ENCODE peak calls at places on chromosomes 5 and 9, in seven cellular contexts. L is DND-41; J is caudate nucleus; D is CD4-positive, CD25-positive, alpha-beta regulatory T cell; M is SJSA1; S is IMR-90; W is PC-3. B is an unnamed sample.

GRCh38 chr9:23319092-23319491 is 506.9 kb downstream of the ELAVL2 start:
- DNase-seq in S (no peak), J (no peak), W (no peak), D (no peak), L (no peak), M (no peak), B (no peak)

GRCh38 chr5:128736567-128736966 is 198.5 kb upstream of the FBN2 start:
- DNase-seq in D (no peak), J (peak; percentile 4), L (no peak), S (peak; percentile 6), M (no peak), W (peak; percentile 74), B (no peak)

GRCh38 chr9:2053883-2054845 is 39.0 kb downstream of the SMARCA2 start:
- DNase-seq in S (peak; percentile 47), J (no peak), M (no peak), W (no peak), L (peak; percentile 77), D (peak; percentile 86), B (peak; percentile 71)

GRCh38 chr5:3092211-3092610 is 340.7 kb upstream of the IRX2 start:
- DNase-seq in D (no peak), S (no peak), M (no peak), W (no peak), L (peak; percentile 62), J (no peak), B (no peak)

GRCh38 chr9:128098017-128098935 is 29.3 kb downstream of the PTGES2 start:
- DNase-seq in J (peak; percentile 94), M (peak; percentile 89), W (peak; percentile 93), S (peak; percentile 98), D (peak; percentile 47), L (peak; percentile 70), B (peak; percentile 96)

GRCh38 chr5:35854248-35854647 is 2.4 kb upstream of the IL7R start:
- DNase-seq in J (no peak), S (no peak), M (no peak), W (no peak), D (peak; percentile 92), L (no peak), B (no peak)

GRCh38 chr9:9750719-9751118 is 862.1 kb downstream of the PTPRD start:
- DNase-seq in L (no peak), J (no peak), S (no peak), M (no peak), W (no peak), D (no peak), B (no peak)

GRCh38 chr9:95313010-95313498 is 4.5 kb downstream of the FANCC start:
- DNase-seq in L (no peak), W (peak; percentile 88), J (peak; percentile 48), D (no peak), M (peak; percentile 66), S (peak; percentile 55), B (peak; percentile 62)

DNA sequence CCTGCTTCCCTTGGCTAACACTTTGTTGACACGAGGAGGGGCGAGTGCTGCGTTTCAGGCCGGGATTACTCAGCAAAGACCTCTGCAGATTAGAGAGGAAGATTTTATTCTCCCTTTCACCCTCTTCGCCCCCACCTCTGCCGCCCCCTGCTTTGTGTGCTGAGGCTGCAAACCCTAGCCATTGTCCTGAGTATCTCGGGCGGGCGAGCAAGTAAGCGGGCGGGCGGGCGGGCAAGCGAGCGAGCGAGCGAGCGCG is 6.0 kb downstream of the ISL1 start:
- DNase-seq in D (no peak), S (no peak), M (no peak), J (no peak), W (no peak), L (no peak), B (no peak)
- H3K27ac ChIP-seq in D (no peak overlapping the region), S (no peak overlapping the region), M (no peak overlapping the region), J (no peak overlapping the region), W (no peak overlapping the region), L (no peak overlapping the region), B (no peak overlapping the region)

GRCh38 chr5:102753889-102754498 is 1.1 kb upstream of the PAM start:
- DNase-seq in J (no peak), L (peak; percentile 20), W (no peak), D (no peak), M (no peak), S (no peak), B (no peak)
- H3K27ac ChIP-seq in J (no peak overlapping the region), L (no peak overlapping the region), W (no peak overlapping the region), D (no peak overlapping the region), M (no peak overlapping the region), S (no peak overlapping the region), B (peak overlapping the region; percentile 97)

GRCh38 chr5:595285-595684 is 16.9 kb upstream of the CEP72 start:
- DNase-seq in J (no peak), M (no peak), L (no peak), D (no peak), S (no peak), W (no peak), B (no peak)
- H3K27ac ChIP-seq in J (no peak overlapping the region), M (no peak overlapping the region), L (no peak overlapping the region), D (no peak overlapping the region), S (no peak overlapping the region), W (no peak overlapping the region), B (no peak overlapping the region)

GRCh38 chr5:176948458-176948857 is 49.3 kb upstream of the HK3 start:
- DNase-seq in W (no peak), S (no peak), D (no peak), M (no peak), L (no peak), J (no peak), B (no peak)
- H3K27ac ChIP-seq in W (no peak overlapping the region), S (no peak overlapping the region), D (no peak overlapping the region), M (no peak overlapping the region), L (no peak overlapping the region), J (no peak overlapping the region), B (no peak overlapping the region)

GRCh38 chr5:72231989-72232703 is 87.9 kb downstream of the MRPS27 start:
- DNase-seq in D (peak; percentile 60), W (no peak), M (no peak), L (peak; percentile 46), S (no peak), J (no peak), B (no peak)
- H3K27ac ChIP-seq in D (no peak overlapping the region), W (no peak overlapping the region), M (no peak overlapping the region), L (no peak overlapping the region), S (no peak overlapping the region), J (no peak overlapping the region), B (no peak overlapping the region)

DNA sequence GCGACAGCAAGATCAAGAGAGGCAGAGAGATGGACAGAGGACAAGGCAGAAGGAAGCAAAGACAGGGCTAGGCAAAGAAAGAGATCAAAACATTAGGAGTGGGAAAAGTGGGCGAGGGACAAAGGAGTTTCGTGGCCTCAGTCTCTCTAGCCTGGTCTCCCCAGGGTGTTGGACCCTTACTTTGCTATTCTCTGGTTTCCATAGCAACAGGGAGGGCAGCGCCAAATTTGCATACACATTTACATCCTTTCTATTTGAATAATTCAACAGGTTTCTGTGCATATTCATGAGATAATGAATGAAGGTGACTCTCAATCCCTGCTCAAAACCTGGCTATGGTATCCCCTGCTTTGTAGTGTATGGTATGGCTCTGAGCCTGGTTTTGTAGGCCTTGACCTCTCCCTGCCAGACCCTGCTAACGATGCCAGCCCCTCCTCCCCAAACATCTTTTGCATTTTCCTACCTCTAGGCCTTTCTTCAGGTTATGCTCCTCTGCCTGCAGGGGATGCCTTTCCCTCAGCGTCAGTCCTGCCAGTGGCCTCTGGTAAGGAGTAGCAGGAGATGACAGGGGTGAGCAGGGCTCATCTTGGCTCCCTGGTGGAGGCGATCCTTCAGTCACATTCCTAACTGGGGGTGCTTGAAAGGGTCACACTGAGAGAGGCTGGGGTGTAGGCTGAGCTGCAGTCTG is 9.9 kb downstream of the RPP25L start:
- DNase-seq in S (no peak), L (no peak), W (no peak), D (no peak), M (no peak), J (no peak), B (no peak)
- H3K27ac ChIP-seq in S (no peak overlapping the region), L (no peak overlapping the region), W (no peak overlapping the region), D (no peak overlapping the region), M (no peak overlapping the region), J (no peak overlapping the region), B (no peak overlapping the region)

DNA sequence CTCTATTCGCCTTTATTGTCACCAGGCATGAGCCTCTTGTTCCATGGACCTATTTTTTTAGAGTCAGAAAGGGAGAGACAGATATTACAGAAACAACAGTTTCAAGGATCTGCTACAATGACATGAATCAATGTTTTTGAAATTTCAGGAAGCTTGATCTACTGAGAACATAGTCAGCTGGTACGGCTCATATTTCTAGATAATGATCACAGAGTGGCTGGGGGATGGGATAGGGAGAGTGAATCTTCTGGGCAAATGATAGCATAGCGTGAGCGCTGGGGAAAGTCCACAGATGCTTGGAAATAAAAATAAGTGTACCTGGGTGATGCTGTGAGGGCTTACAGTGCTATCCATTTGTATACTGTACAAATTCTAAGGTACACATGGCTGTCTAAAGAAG is 340.4 kb downstream of the EBF1 start:
- DNase-seq in S (no peak), L (no peak), J (no peak), D (no peak), W (no peak), M (no peak), B (no peak)
- H3K27ac ChIP-seq in S (no peak overlapping the region), L (no peak overlapping the region), J (no peak overlapping the region), D (no peak overlapping the region), W (no peak overlapping the region), M (no peak overlapping the region), B (peak overlapping the region; percentile 33)

DNA sequence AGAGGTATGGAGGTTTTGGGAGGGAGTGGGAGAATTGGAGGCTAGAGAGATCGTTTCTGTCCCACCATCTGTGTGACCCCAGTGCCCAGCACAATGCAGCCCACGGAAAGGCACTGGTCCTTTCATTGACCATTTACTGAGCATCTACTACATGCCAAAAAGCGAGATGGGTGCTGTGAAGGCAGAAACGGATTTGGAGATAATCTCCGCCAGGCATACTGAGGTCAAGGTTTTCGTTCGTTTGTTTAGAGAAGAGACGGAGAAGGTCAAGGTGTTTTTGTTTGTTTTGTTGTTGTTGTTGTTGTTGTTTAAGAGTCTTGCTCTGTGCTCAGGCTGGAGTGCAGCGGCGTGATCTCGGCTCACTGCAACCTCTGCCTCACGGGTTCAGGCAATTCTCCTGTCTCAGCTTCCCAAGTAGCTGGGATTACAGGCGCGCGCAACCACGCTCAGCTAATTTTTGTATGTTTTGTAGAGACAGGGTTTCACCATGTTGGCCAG is 593 bp upstream of the ZBTB43 start:
- DNase-seq in J (no peak), M (no peak), S (no peak), D (no peak), W (no peak), L (no peak), B (no peak)
- H3K27ac ChIP-seq in J (peak overlapping the region; percentile 81), M (no peak overlapping the region), S (peak overlapping the region; percentile 53), D (no peak overlapping the region), W (no peak overlapping the region), L (peak overlapping the region; percentile 64), B (peak overlapping the region; percentile 86)